ENCODE peak calls at places on chromosomes 16 and 17, in five cellular contexts. One of them, this sample, is unnamed.

GRCh38 chr16:78122774-78123315 is 23.4 kb downstream of the WWOX start:
- DNase-seq in tibial nerve: no peak
- DNase-seq in CD8-positive, alpha-beta T cell: no peak
- DNase-seq in 8988T: no peak
- DNase-seq in HuH-7: no peak
- DNase-seq in this sample: no peak

GRCh38 chr16:51392651-51393187 is 241.6 kb upstream of the SALL1 start:
- DNase-seq in HuH-7: no peak
- DNase-seq in tibial nerve: peak
- DNase-seq in CD8-positive, alpha-beta T cell: no peak
- DNase-seq in 8988T: no peak
- DNase-seq in this sample: no peak

GRCh38 chr17:66348605-66349165 is 46.3 kb downstream of the PRKCA start:
- DNase-seq in CD8-positive, alpha-beta T cell: no peak
- DNase-seq in 8988T: no peak
- DNase-seq in tibial nerve: no peak
- DNase-seq in HuH-7: no peak
- DNase-seq in this sample: peak

GRCh38 chr16:1206786-1207185 is 18.3 kb downstream of the TPSG1 start:
- DNase-seq in CD8-positive, alpha-beta T cell: no peak
- DNase-seq in tibial nerve: no peak
- DNase-seq in HuH-7: no peak
- DNase-seq in 8988T: no peak
- DNase-seq in this sample: no peak

GRCh38 chr16:27742333-27742732 is 192.4 kb downstream of the KATNIP start:
- DNase-seq in HuH-7: no peak
- DNase-seq in tibial nerve: no peak
- DNase-seq in 8988T: no peak
- DNase-seq in CD8-positive, alpha-beta T cell: no peak
- DNase-seq in this sample: no peak

GRCh38 chr17:75783803-75784472 is 668 bp upstream of the UNK start:
- DNase-seq in 8988T: no peak
- DNase-seq in tibial nerve: no peak
- DNase-seq in HuH-7: no peak
- DNase-seq in CD8-positive, alpha-beta T cell: no peak
- DNase-seq in this sample: peak

GRCh38 chr16:53865492-53865863 is 161.5 kb downstream of the FTO start:
- DNase-seq in tibial nerve: no peak
- DNase-seq in HuH-7: no peak
- DNase-seq in 8988T: no peak
- DNase-seq in CD8-positive, alpha-beta T cell: no peak
- DNase-seq in this sample: peak

GRCh38 chr16:68645494-68646388 is 631 bp downstream of the CDH3 start:
- DNase-seq in tibial nerve: no peak
- DNase-seq in CD8-positive, alpha-beta T cell: no peak
- DNase-seq in 8988T: peak
- DNase-seq in HuH-7: peak
- DNase-seq in this sample: peak

GRCh38 chr16:70160821-70161220 is 12.8 kb upstream of the CLEC18C start:
- DNase-seq in tibial nerve: no peak
- DNase-seq in HuH-7: no peak
- DNase-seq in 8988T: no peak
- DNase-seq in CD8-positive, alpha-beta T cell: peak
- DNase-seq in this sample: no peak

This sample was measured in islet precursor cell.